ENCODE peak calls at places on chromosome 16, in ten cellular contexts. One of them, this sample, is unnamed.

GRCh38 chr16:68656771-68657170 is 11.7 kb downstream of the CDH3 start:
- DNase-seq in NB4: no peak
- DNase-seq in Panc1: no peak
- DNase-seq in Peyer's patch: no peak
- DNase-seq in A549: no peak
- DNase-seq in cardiac fibroblast: no peak
- DNase-seq in AG09309: no peak
- DNase-seq in choroid plexus epithelial cell: no peak
- DNase-seq in WERI-Rb-1: no peak
- DNase-seq in H7: peak; percentile 43
- DNase-seq in this sample: no peak

GRCh38 chr16:24834459-24835335 is 11.1 kb upstream of the SLC5A11 start:
- DNase-seq in NB4: peak; percentile 56
- DNase-seq in Panc1: no peak
- DNase-seq in Peyer's patch: peak; percentile 79
- DNase-seq in A549: peak; percentile 71
- DNase-seq in cardiac fibroblast: peak; percentile 58
- DNase-seq in AG09309: no peak
- DNase-seq in choroid plexus epithelial cell: peak; percentile 71
- DNase-seq in WERI-Rb-1: peak; percentile 61
- DNase-seq in H7: peak; percentile 69
- DNase-seq in this sample: peak; percentile 34

GRCh38 chr16:57670206-57670605 is 2.1 kb downstream of the ADGRG3 start:
- DNase-seq in NB4: no peak
- DNase-seq in Panc1: no peak
- DNase-seq in Peyer's patch: no peak
- DNase-seq in A549: no peak
- DNase-seq in cardiac fibroblast: no peak
- DNase-seq in AG09309: no peak
- DNase-seq in choroid plexus epithelial cell: no peak
- DNase-seq in WERI-Rb-1: no peak
- DNase-seq in H7: no peak
- DNase-seq in this sample: no peak

GRCh38 chr16:52435573-52435972 is 111.4 kb downstream of the TOX3 start:
- DNase-seq in NB4: no peak
- DNase-seq in Panc1: no peak
- DNase-seq in Peyer's patch: no peak
- DNase-seq in A549: no peak
- DNase-seq in cardiac fibroblast: no peak
- DNase-seq in AG09309: no peak
- DNase-seq in choroid plexus epithelial cell: no peak
- DNase-seq in WERI-Rb-1: peak; percentile 70
- DNase-seq in H7: no peak
- DNase-seq in this sample: no peak

GRCh38 chr16:79307214-79307613 is 293.3 kb downstream of the MAF start:
- DNase-seq in NB4: peak; percentile 28
- DNase-seq in Panc1: no peak
- DNase-seq in Peyer's patch: peak; percentile 58
- DNase-seq in A549: no peak
- DNase-seq in cardiac fibroblast: no peak
- DNase-seq in AG09309: no peak
- DNase-seq in choroid plexus epithelial cell: no peak
- DNase-seq in WERI-Rb-1: no peak
- DNase-seq in H7: no peak
- DNase-seq in this sample: no peak

GRCh38 chr16:1991135-1991551 is 1.4 kb downstream of the SYNGR3 start:
- DNase-seq in NB4: peak; percentile 68
- DNase-seq in Panc1: no peak
- DNase-seq in Peyer's patch: peak; percentile 93
- DNase-seq in A549: no peak
- DNase-seq in cardiac fibroblast: no peak
- DNase-seq in AG09309: no peak
- DNase-seq in choroid plexus epithelial cell: no peak
- DNase-seq in WERI-Rb-1: no peak
- DNase-seq in H7: peak; percentile 77
- DNase-seq in this sample: no peak

GRCh38 chr16:2179107-2179501 is 17.3 kb downstream of the CASKIN1 start:
- DNase-seq in NB4: no peak
- DNase-seq in Panc1: no peak
- DNase-seq in Peyer's patch: no peak
- DNase-seq in A549: no peak
- DNase-seq in cardiac fibroblast: no peak
- DNase-seq in AG09309: no peak
- DNase-seq in choroid plexus epithelial cell: no peak
- DNase-seq in WERI-Rb-1: no peak
- DNase-seq in H7: no peak
- DNase-seq in this sample: no peak

GRCh38 chr16:21663889-21664647 is at the start of gene OTOA:
- DNase-seq in NB4: no peak
- DNase-seq in Panc1: no peak
- DNase-seq in Peyer's patch: peak; percentile 58
- DNase-seq in A549: no peak
- DNase-seq in cardiac fibroblast: no peak
- DNase-seq in AG09309: no peak
- DNase-seq in choroid plexus epithelial cell: no peak
- DNase-seq in WERI-Rb-1: no peak
- DNase-seq in H7: peak; percentile 86
- DNase-seq in this sample: no peak

GRCh38 chr16:14460726-14461125 is 169.3 kb downstream of the PARN start:
- DNase-seq in NB4: no peak
- DNase-seq in Panc1: no peak
- DNase-seq in Peyer's patch: no peak
- DNase-seq in A549: no peak
- DNase-seq in cardiac fibroblast: no peak
- DNase-seq in AG09309: no peak
- DNase-seq in choroid plexus epithelial cell: no peak
- DNase-seq in WERI-Rb-1: no peak
- DNase-seq in H7: no peak
- DNase-seq in this sample: no peak

DNA sequence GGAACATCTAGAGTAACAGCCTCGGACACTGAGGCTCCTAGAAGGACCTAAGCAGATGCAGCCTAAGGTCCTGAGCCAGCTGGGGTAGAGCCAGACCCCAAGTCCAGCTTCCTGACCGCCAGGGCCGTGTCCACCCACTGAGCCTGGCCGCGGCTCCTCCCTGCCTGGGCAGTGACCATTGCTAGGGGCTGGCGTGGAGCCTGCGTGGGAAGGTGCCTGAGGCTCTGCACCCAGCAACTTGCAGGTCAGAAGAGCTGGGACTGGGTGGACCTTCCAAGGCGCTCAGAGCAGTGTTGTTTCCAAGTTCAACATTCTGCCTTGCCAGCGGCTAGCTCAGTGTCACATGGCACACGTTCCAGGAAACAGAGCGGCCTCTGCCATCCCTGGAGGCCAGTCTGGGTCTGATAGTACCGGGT is 209.6 kb upstream of the CIBAR2 start:
- DNase-seq in NB4: no peak
- DNase-seq in Panc1: no peak
- DNase-seq in Peyer's patch: peak; percentile 84
- DNase-seq in A549: no peak
- DNase-seq in cardiac fibroblast: peak; percentile 92
- DNase-seq in AG09309: peak; percentile 86
- DNase-seq in choroid plexus epithelial cell: peak; percentile 94
- DNase-seq in WERI-Rb-1: no peak
- DNase-seq in H7: no peak
- DNase-seq in this sample: peak; percentile 99
- H3K4me3 ChIP-seq in NB4: no peak overlapping the region
- H3K4me3 ChIP-seq in Panc1: peak overlapping the region; percentile 15
- H3K4me3 ChIP-seq in Peyer's patch: no peak overlapping the region
- H3K4me3 ChIP-seq in A549: no peak overlapping the region
- H3K4me3 ChIP-seq in cardiac fibroblast: no peak overlapping the region
- H3K4me3 ChIP-seq in AG09309: no peak overlapping the region
- H3K4me3 ChIP-seq in choroid plexus epithelial cell: no peak overlapping the region
- H3K4me3 ChIP-seq in WERI-Rb-1: no peak overlapping the region
- H3K4me3 ChIP-seq in H7: no peak overlapping the region
- H3K4me3 ChIP-seq in this sample: no peak overlapping the region

GRCh38 chr16:4679156-4679853 is 14.1 kb upstream of the NUDT16L1 start:
- DNase-seq in NB4: no peak
- DNase-seq in Panc1: no peak
- DNase-seq in Peyer's patch: peak; percentile 79
- DNase-seq in A549: no peak
- DNase-seq in cardiac fibroblast: no peak
- DNase-seq in AG09309: no peak
- DNase-seq in choroid plexus epithelial cell: no peak
- DNase-seq in WERI-Rb-1: no peak
- DNase-seq in H7: no peak
- DNase-seq in this sample: no peak

GRCh38 chr16:4681471-4682083 is 11.8 kb upstream of the NUDT16L1 start:
- DNase-seq in NB4: no peak
- DNase-seq in Panc1: no peak
- DNase-seq in Peyer's patch: no peak
- DNase-seq in A549: no peak
- DNase-seq in cardiac fibroblast: no peak
- DNase-seq in AG09309: no peak
- DNase-seq in choroid plexus epithelial cell: no peak
- DNase-seq in WERI-Rb-1: no peak
- DNase-seq in H7: no peak
- DNase-seq in this sample: no peak

GRCh38 chr16:4679854-4680636 is 13.3 kb upstream of the NUDT16L1 start:
- DNase-seq in NB4: peak; percentile 95
- DNase-seq in Panc1: no peak
- DNase-seq in Peyer's patch: peak; percentile 81
- DNase-seq in A549: no peak
- DNase-seq in cardiac fibroblast: no peak
- DNase-seq in AG09309: no peak
- DNase-seq in choroid plexus epithelial cell: no peak
- DNase-seq in WERI-Rb-1: no peak
- DNase-seq in H7: no peak
- DNase-seq in this sample: no peak

GRCh38 chr16:4682084-4682581 is 11.2 kb upstream of the NUDT16L1 start:
- DNase-seq in NB4: no peak
- DNase-seq in Panc1: no peak
- DNase-seq in Peyer's patch: no peak
- DNase-seq in A549: no peak
- DNase-seq in cardiac fibroblast: no peak
- DNase-seq in AG09309: no peak
- DNase-seq in choroid plexus epithelial cell: no peak
- DNase-seq in WERI-Rb-1: no peak
- DNase-seq in H7: no peak
- DNase-seq in this sample: no peak

GRCh38 chr16:4680673-4681470 is 12.5 kb upstream of the NUDT16L1 start:
- DNase-seq in NB4: no peak
- DNase-seq in Panc1: no peak
- DNase-seq in Peyer's patch: no peak
- DNase-seq in A549: no peak
- DNase-seq in cardiac fibroblast: no peak
- DNase-seq in AG09309: no peak
- DNase-seq in choroid plexus epithelial cell: no peak
- DNase-seq in WERI-Rb-1: no peak
- DNase-seq in H7: no peak
- DNase-seq in this sample: no peak
- H3K4me3 ChIP-seq in NB4: peak overlapping the region; percentile 73
- H3K4me3 ChIP-seq in Panc1: no peak overlapping the region
- H3K4me3 ChIP-seq in Peyer's patch: no peak overlapping the region
- H3K4me3 ChIP-seq in A549: no peak overlapping the region
- H3K4me3 ChIP-seq in cardiac fibroblast: no peak overlapping the region
- H3K4me3 ChIP-seq in AG09309: no peak overlapping the region
- H3K4me3 ChIP-seq in choroid plexus epithelial cell: no peak overlapping the region
- H3K4me3 ChIP-seq in WERI-Rb-1: no peak overlapping the region
- H3K4me3 ChIP-seq in H7: no peak overlapping the region
- H3K4me3 ChIP-seq in this sample: no peak overlapping the region

GRCh38 chr16:67481561-67482259 is 753 bp upstream of the ATP6V0D1 start:
- DNase-seq in NB4: peak; percentile 28
- DNase-seq in Panc1: no peak
- DNase-seq in Peyer's patch: peak; percentile 79
- DNase-seq in A549: no peak
- DNase-seq in cardiac fibroblast: peak; percentile 64
- DNase-seq in AG09309: no peak
- DNase-seq in choroid plexus epithelial cell: no peak
- DNase-seq in WERI-Rb-1: peak; percentile 53
- DNase-seq in H7: peak; percentile 37
- DNase-seq in this sample: no peak

GRCh38 chr16:67483150-67483549 is at the start of gene AGRP:
- DNase-seq in NB4: no peak
- DNase-seq in Panc1: no peak
- DNase-seq in Peyer's patch: no peak
- DNase-seq in A549: no peak
- DNase-seq in cardiac fibroblast: no peak
- DNase-seq in AG09309: no peak
- DNase-seq in choroid plexus epithelial cell: no peak
- DNase-seq in WERI-Rb-1: no peak
- DNase-seq in H7: no peak
- DNase-seq in this sample: no peak

GRCh38 chr16:67483731-67484525 is 581 bp upstream of the AGRP start:
- DNase-seq in NB4: no peak
- DNase-seq in Panc1: no peak
- DNase-seq in Peyer's patch: no peak
- DNase-seq in A549: no peak
- DNase-seq in cardiac fibroblast: no peak
- DNase-seq in AG09309: no peak
- DNase-seq in choroid plexus epithelial cell: no peak
- DNase-seq in WERI-Rb-1: no peak
- DNase-seq in H7: no peak
- DNase-seq in this sample: no peak

GRCh38 chr16:67480833-67481560 is at the start of gene ATP6V0D1:
- DNase-seq in NB4: peak; percentile 99
- DNase-seq in Panc1: peak; percentile 90
- DNase-seq in Peyer's patch: peak; percentile 99
- DNase-seq in A549: peak; percentile 95
- DNase-seq in cardiac fibroblast: peak; percentile 98
- DNase-seq in AG09309: peak; percentile 91
- DNase-seq in choroid plexus epithelial cell: peak; percentile 99
- DNase-seq in WERI-Rb-1: peak; percentile 98
- DNase-seq in H7: peak; percentile 98
- DNase-seq in this sample: peak; percentile 92

GRCh38 chr16:67482260-67482924 is 955 bp downstream of the AGRP start:
- DNase-seq in NB4: no peak
- DNase-seq in Panc1: no peak
- DNase-seq in Peyer's patch: peak; percentile 54
- DNase-seq in A549: no peak
- DNase-seq in cardiac fibroblast: no peak
- DNase-seq in AG09309: no peak
- DNase-seq in choroid plexus epithelial cell: no peak
- DNase-seq in WERI-Rb-1: no peak
- DNase-seq in H7: no peak
- DNase-seq in this sample: no peak
- H3K4me3 ChIP-seq in NB4: no peak overlapping the region
- H3K4me3 ChIP-seq in Panc1: no peak overlapping the region
- H3K4me3 ChIP-seq in Peyer's patch: peak overlapping the region; percentile 96
- H3K4me3 ChIP-seq in A549: peak overlapping the region; percentile 91
- H3K4me3 ChIP-seq in cardiac fibroblast: no peak overlapping the region
- H3K4me3 ChIP-seq in AG09309: peak overlapping the region; percentile 46
- H3K4me3 ChIP-seq in choroid plexus epithelial cell: peak overlapping the region; percentile 71
- H3K4me3 ChIP-seq in WERI-Rb-1: peak overlapping the region; percentile 79
- H3K4me3 ChIP-seq in H7: no peak overlapping the region
- H3K4me3 ChIP-seq in this sample: no peak overlapping the region

DNA sequence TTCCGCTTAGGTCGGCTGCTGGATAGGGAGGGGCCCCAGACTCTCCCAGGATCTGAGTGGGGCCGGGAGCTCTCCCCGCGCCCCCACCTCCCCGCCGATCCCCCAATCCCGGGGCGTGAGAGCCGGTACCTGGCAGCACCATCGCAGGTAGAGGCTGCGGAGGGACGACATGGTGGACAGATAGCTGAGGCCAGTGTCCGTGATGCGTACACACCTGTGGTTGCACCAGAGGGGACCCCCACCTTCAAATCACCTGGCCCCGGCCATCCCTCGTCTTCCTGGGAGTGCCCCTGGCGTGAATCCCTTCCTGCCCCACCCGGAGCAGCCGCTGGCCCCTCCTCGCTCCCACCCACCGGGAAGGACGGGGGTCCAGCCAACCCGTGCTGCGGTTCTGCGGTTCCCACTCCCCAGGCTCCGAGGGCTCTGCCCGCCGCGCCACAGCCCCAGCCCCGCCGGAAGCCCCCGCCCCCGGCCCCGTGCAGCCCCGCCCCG is 4.7 kb upstream of the WDR24 start:
- DNase-seq in NB4: no peak
- DNase-seq in Panc1: no peak
- DNase-seq in Peyer's patch: no peak
- DNase-seq in A549: no peak
- DNase-seq in cardiac fibroblast: no peak
- DNase-seq in AG09309: no peak
- DNase-seq in choroid plexus epithelial cell: no peak
- DNase-seq in WERI-Rb-1: no peak
- DNase-seq in H7: peak; percentile 98
- DNase-seq in this sample: no peak
- H3K4me3 ChIP-seq in NB4: no peak overlapping the region
- H3K4me3 ChIP-seq in Panc1: no peak overlapping the region
- H3K4me3 ChIP-seq in Peyer's patch: peak overlapping the region; percentile 58
- H3K4me3 ChIP-seq in A549: peak overlapping the region; percentile 37
- H3K4me3 ChIP-seq in cardiac fibroblast: no peak overlapping the region
- H3K4me3 ChIP-seq in AG09309: no peak overlapping the region
- H3K4me3 ChIP-seq in choroid plexus epithelial cell: no peak overlapping the region
- H3K4me3 ChIP-seq in WERI-Rb-1: no peak overlapping the region
- H3K4me3 ChIP-seq in H7: peak overlapping the region; percentile 53
- H3K4me3 ChIP-seq in this sample: no peak overlapping the region